ENCODE peak calls at places on chromosomes 5 and 9, in nine cellular contexts. G, K, N, R, O, U, L, H and Y are unnamed samples.

GRCh38 chr5:1750469-1750868 is 49.2 kb downstream of the MRPL36 start:
- DNase-seq in G (no peak), K (no peak), N (no peak), R (peak; percentile 21), O (no peak), U (no peak), L (no peak), H (no peak), Y (no peak)

GRCh38 chr5:84213861-84214260 is 170.8 kb downstream of the EDIL3 start:
- DNase-seq in G (no peak), K (no peak), N (no peak), R (no peak), O (no peak), U (no peak), L (no peak), H (no peak), Y (no peak)

GRCh38 chr9:77820293-77820954 is 172.3 kb upstream of the GNA14 start:
- DNase-seq in G (peak; percentile 73), K (peak; percentile 83), N (no peak), R (no peak), O (no peak), U (no peak), L (no peak), H (peak; percentile 62), Y (peak; percentile 58)

GRCh38 chr5:6399978-6400910 is 21.9 kb upstream of the MED10 start:
- DNase-seq in G (peak; percentile 63), K (peak; percentile 57), N (no peak), R (no peak), O (no peak), U (no peak), L (no peak), H (peak; percentile 9), Y (peak; percentile 71)

GRCh38 chr5:139901251-139901575 is 105.6 kb downstream of the PSD2 start:
- DNase-seq in G (no peak), K (no peak), N (no peak), R (no peak), O (no peak), U (no peak), L (no peak), H (no peak), Y (no peak)

GRCh38 chr5:35416217-35416988 is 186.1 kb upstream of the PRLR start:
- DNase-seq in G (no peak), K (no peak), N (no peak), R (no peak), O (no peak), U (no peak), L (no peak), H (no peak), Y (no peak)

GRCh38 chr9:93911871-93912554 is 43.1 kb downstream of the BARX1 start:
- DNase-seq in G (no peak), K (peak; percentile 3), N (no peak), R (no peak), O (no peak), U (no peak), L (no peak), H (no peak), Y (peak; percentile 35)

GRCh38 chr5:138721979-138722378 is 31.2 kb upstream of the CTNNA1 start:
- DNase-seq in G (no peak), K (no peak), N (no peak), R (no peak), O (no peak), U (no peak), L (no peak), H (no peak), Y (no peak)

GRCh38 chr9:99726758-99727157 is 94.9 kb upstream of the NR4A3 start:
- DNase-seq in G (no peak), K (no peak), N (no peak), R (peak; percentile 17), O (no peak), U (no peak), L (no peak), H (no peak), Y (no peak)

DNA sequence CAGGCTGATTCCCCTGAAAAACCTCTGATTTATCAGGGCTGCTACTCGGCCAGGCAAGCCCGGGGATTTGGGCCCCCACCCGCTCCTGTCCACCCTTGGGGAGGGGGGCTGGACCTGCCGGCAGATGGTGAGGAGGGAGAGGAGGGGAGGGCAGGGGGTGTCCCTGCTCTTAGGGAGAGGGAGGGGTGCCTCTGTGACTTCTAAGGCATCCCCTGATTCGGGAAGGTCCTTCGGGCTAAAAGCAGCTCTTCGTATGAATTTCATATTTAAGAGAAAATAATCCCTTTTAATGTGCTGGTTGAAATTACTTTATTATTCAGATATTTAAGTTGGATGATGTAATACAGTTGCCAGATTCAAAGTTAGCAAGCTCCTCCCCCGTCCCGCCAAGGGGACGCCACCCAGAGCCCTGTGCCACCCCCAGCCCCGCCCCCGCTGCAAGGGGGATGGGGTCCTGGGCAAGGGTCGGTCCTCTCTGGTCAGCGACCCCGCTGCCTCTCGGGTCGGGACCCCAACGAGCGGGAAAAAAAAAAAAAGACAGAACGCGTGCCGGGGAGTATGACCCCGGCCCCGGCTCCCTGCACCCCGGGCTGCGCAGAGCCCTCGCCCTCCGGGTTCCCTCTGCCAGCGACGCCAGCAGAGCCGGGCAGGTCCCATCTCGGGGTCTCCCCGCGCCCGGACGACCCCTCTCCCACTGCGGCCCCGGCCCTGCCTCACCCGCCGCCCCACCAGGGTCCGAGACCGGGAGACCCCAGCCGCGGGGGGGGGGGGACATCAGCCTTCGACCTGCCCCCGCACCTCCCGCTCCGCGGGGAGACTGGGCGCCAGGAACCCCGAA is 12.4 kb downstream of the LHX3 start:
- DNase-seq in G (peak; percentile 14), K (no peak), N (no peak), R (peak; percentile 60), O (no peak), U (no peak), L (no peak), H (no peak), Y (no peak)
- TF ChIP-seq CTCF in G (no peak), K (no peak), N (no peak), R (no peak), O (no peak), U (no peak), L (no peak), H (no peak), Y (no peak)

GRCh38 chr5:90949469-90950358 is 391.1 kb downstream of the ADGRV1 start:
- DNase-seq in G (no peak), K (no peak), N (no peak), R (no peak), O (no peak), U (no peak), L (no peak), H (no peak), Y (no peak)

GRCh38 chr5:90948969-90949368 is 390.4 kb downstream of the ADGRV1 start:
- DNase-seq in G (no peak), K (no peak), N (no peak), R (no peak), O (no peak), U (no peak), L (no peak), H (no peak), Y (no peak)

GRCh38 chr5:90944116-90944515 is 385.5 kb downstream of the ADGRV1 start:
- DNase-seq in G (no peak), K (peak; percentile 73), N (no peak), R (no peak), O (no peak), U (no peak), L (no peak), H (no peak), Y (peak; percentile 78)

DNA sequence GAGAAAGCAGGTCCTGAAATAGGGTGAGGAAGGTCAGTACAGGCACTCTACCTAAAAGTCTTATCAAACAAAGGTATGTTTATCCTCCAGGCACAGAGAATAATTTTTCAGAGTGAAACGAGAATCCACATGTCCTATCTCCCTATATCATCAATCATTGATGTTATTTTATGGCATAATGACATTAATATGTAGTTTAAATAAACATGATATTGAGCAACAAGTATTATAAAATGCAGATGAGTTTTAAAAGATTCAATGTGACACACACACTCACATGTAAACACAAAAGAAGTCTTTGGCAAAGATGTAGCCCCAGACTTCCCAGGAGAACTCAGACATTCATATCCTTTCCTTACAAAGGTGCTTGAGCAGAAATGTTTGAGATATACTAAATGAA is 389.1 kb downstream of the ADGRV1 start:
- DNase-seq in G (no peak), K (peak; percentile 12), N (no peak), R (no peak), O (no peak), U (no peak), L (no peak), H (no peak), Y (no peak)
- TF ChIP-seq CTCF in G (no peak), K (no peak), N (no peak), R (no peak), O (no peak), U (no peak), L (no peak), H (no peak), Y (no peak)

GRCh38 chr9:33125441-33125840 is 41.7 kb downstream of the B4GALT1 start:
- DNase-seq in G (no peak), K (no peak), N (no peak), R (no peak), O (no peak), U (no peak), L (no peak), H (no peak), Y (no peak)

GRCh38 chr9:33125871-33126822 is 41.0 kb downstream of the B4GALT1 start:
- DNase-seq in G (peak; percentile 63), K (peak; percentile 65), N (no peak), R (no peak), O (no peak), U (no peak), L (no peak), H (peak; percentile 40), Y (no peak)

GRCh38 chr9:33124046-33124445 is 43.1 kb downstream of the B4GALT1 start:
- DNase-seq in G (no peak), K (no peak), N (no peak), R (no peak), O (no peak), U (no peak), L (no peak), H (no peak), Y (no peak)

GRCh38 chr9:33123632-33124031 is 43.5 kb downstream of the B4GALT1 start:
- DNase-seq in G (no peak), K (no peak), N (no peak), R (no peak), O (no peak), U (no peak), L (no peak), H (no peak), Y (no peak)

DNA sequence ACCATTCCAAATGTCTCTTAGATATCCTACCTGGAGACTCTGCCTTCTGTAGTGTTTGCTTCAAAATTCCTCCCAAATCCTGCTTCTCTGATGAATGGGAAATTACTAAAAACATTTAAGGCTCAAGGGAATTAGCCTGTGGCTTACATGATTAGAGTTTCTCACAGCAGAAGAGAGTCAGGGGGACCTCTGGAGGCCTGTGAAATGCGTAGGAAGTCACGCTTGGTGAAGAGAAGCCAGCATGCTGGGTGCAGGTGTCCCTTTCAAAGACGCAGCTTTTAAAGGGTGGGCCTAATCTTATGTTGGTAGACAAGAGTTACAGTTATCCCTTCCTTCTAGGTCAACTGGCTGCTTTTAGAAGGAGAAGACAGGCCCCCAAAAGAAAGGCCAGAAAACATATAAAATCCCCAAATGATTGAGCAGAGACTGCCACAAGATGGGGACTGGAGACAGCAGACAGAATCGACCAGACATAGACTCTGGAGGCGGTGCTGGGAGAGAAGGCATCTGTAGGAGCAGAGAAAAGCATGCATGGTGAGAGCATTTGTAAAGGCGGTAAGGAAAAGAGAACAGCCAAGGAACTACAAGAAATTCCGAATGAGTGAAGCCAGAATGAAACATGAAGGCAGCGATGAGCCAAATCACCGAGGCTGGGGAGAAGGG is 42.3 kb downstream of the B4GALT1 start:
- DNase-seq in G (no peak), K (no peak), N (no peak), R (no peak), O (peak; percentile 58), U (peak; percentile 66), L (no peak), H (no peak), Y (no peak)
- TF ChIP-seq CTCF in G (no peak), K (peak; percentile 10), N (no peak), R (no peak), O (peak; percentile 47), U (peak; percentile 19), L (no peak), H (no peak), Y (no peak)

GRCh38 chr9:137772281-137772873 is 105.2 kb upstream of the CACNA1B start:
- DNase-seq in G (no peak), K (no peak), N (no peak), R (no peak), O (no peak), U (no peak), L (no peak), H (peak; percentile 15), Y (peak; percentile 21)
- TF ChIP-seq CTCF in G (peak; percentile 8), K (no peak), N (no peak), R (no peak), O (peak; percentile 39), U (peak; percentile 30), L (no peak), H (peak; percentile 19), Y (no peak)